ENCODE peak calls at places on chromosomes 5 and 9, in five cellular contexts. I, N, Y, T and V are unnamed samples.

GRCh38 chr9:113355197-113355596 is 5.9 kb downstream of the BSPRY start:
- DNase-seq in I (no peak), N (no peak), Y (peak), T (no peak), V (no peak)

GRCh38 chr5:17803976-17804375 is 169.7 kb downstream of the TAF11L14 start:
- DNase-seq in I (no peak), N (no peak), Y (no peak), T (no peak), V (no peak)

GRCh38 chr5:54309751-54310432 is 481 bp downstream of the ARL15 start:
- DNase-seq in I (peak), N (peak), Y (peak), T (peak), V (peak)

GRCh38 chr5:150262502-150262901 is 27.1 kb downstream of the CAMK2A start:
- DNase-seq in I (no peak), N (no peak), Y (no peak), T (no peak), V (no peak)

GRCh38 chr5:68762201-68762600 is 331.6 kb upstream of the SLC30A5 start:
- DNase-seq in I (no peak), N (no peak), Y (no peak), T (no peak), V (no peak)

GRCh38 chr9:86098793-86099694 is at the start of gene GOLM1:
- DNase-seq in I (peak), N (no peak), Y (peak), T (peak), V (peak)

GRCh38 chr5:170769236-170769635 is 14.3 kb upstream of the GABRP start:
- DNase-seq in I (no peak), N (no peak), Y (no peak), T (no peak), V (no peak)

GRCh38 chr9:77807846-77808749 is 160.0 kb upstream of the GNA14 start:
- DNase-seq in I (no peak), N (no peak), Y (no peak), T (no peak), V (no peak)

GRCh38 chr9:97132865-97133264 is 93.9 kb upstream of the CTSV start:
- DNase-seq in I (no peak), N (no peak), Y (no peak), T (no peak), V (no peak)

GRCh38 chr9:14096182-14096922 is 217.6 kb downstream of the NFIB start:
- DNase-seq in I (no peak), N (no peak), Y (peak), T (no peak), V (no peak)

GRCh38 chr5:173733065-173733824 is 116.8 kb upstream of the BOD1 start:
- DNase-seq in I (no peak), N (no peak), Y (no peak), T (no peak), V (no peak)

GRCh38 chr5:110025160-110025559 is 335.4 kb downstream of the MAN2A1 start:
- DNase-seq in I (no peak), N (no peak), Y (no peak), T (no peak), V (no peak)

GRCh38 chr9:121944741-121945191 is 148.3 kb downstream of the TTLL11 start:
- DNase-seq in I (no peak), N (no peak), Y (peak), T (no peak), V (no peak)

GRCh38 chr9:13035822-13036221 is 243.7 kb downstream of the MPDZ start:
- DNase-seq in I (no peak), N (no peak), Y (no peak), T (no peak), V (no peak)

GRCh38 chr9:2597483-2597882 is 24.1 kb upstream of the VLDLR start:
- DNase-seq in I (no peak), N (no peak), Y (peak), T (no peak), V (no peak)

GRCh38 chr5:133510634-133511262 is 101.6 kb downstream of the FSTL4 start:
- DNase-seq in I (no peak), N (no peak), Y (no peak), T (no peak), V (no peak)

GRCh38 chr9:127793093-127793708 is 7.4 kb downstream of the CDK9 start:
- DNase-seq in I (no peak), N (no peak), Y (no peak), T (no peak), V (no peak)

GRCh38 chr9:134836406-134836970 is 44.1 kb upstream of the FCN2 start:
- DNase-seq in I (no peak), N (no peak), Y (no peak), T (no peak), V (no peak)

GRCh38 chr5:126868961-126869451 is 92.1 kb downstream of the LMNB1 start:
- DNase-seq in I (peak), N (peak), Y (no peak), T (no peak), V (peak)

GRCh38 chr5:109652096-109652495 is 37.6 kb upstream of the MAN2A1 start:
- DNase-seq in I (no peak), N (no peak), Y (no peak), T (no peak), V (no peak)

GRCh38 chr5:32507738-32508434 is 63.3 kb upstream of the ZFR start:
- DNase-seq in I (no peak), N (no peak), Y (peak), T (no peak), V (no peak)

GRCh38 chr5:96977228-96977627 is 41.3 kb downstream of the LNPEP start:
- DNase-seq in I (no peak), N (no peak), Y (no peak), T (no peak), V (no peak)

GRCh38 chr5:135880801-135881200 is 14.8 kb downstream of the IL9 start:
- DNase-seq in I (no peak), N (no peak), Y (no peak), T (no peak), V (no peak)

GRCh38 chr9:134800791-134801339 is 79.7 kb upstream of the FCN2 start:
- DNase-seq in I (no peak), N (no peak), Y (peak), T (no peak), V (no peak)

GRCh38 chr9:20355022-20355421 is 267.3 kb downstream of the MLLT3 start:
- DNase-seq in I (peak), N (no peak), Y (peak), T (no peak), V (no peak)

GRCh38 chr5:60634054-60634453 is 65.9 kb downstream of the DEPDC1B start:
- DNase-seq in I (no peak), N (no peak), Y (peak), T (no peak), V (no peak)

GRCh38 chr5:138470322-138471285 is 5.3 kb downstream of the EGR1 start:
- DNase-seq in I (no peak), N (no peak), Y (peak), T (no peak), V (peak)

GRCh38 chr5:10702040-10702629 is 58.9 kb downstream of the DAP start:
- DNase-seq in I (no peak), N (no peak), Y (peak), T (no peak), V (no peak)

GRCh38 chr9:130891699-130892502 is 4.7 kb downstream of the QRFP start:
- DNase-seq in I (no peak), N (no peak), Y (no peak), T (no peak), V (no peak)

GRCh38 chr5:16550316-16550952 is 66.4 kb downstream of the RETREG1 start:
- DNase-seq in I (peak), N (peak), Y (peak), T (no peak), V (no peak)

GRCh38 chr9:94941211-94941875 is 214.8 kb downstream of the AOPEP start:
- DNase-seq in I (no peak), N (no peak), Y (no peak), T (no peak), V (no peak)

GRCh38 chr9:89452561-89452960 is 45.4 kb downstream of the SEMA4D start:
- DNase-seq in I (no peak), N (no peak), Y (no peak), T (no peak), V (no peak)

GRCh38 chr5:155004138-155004744 is 9.3 kb upstream of the KIF4B start:
- DNase-seq in I (no peak), N (no peak), Y (peak), T (no peak), V (no peak)

GRCh38 chr5:174222891-174223290 is 177.4 kb downstream of the NSG2 start:
- DNase-seq in I (no peak), N (no peak), Y (no peak), T (no peak), V (no peak)

GRCh38 chr9:105269593-105269992 is 25.1 kb downstream of the SLC44A1 start:
- DNase-seq in I (no peak), N (no peak), Y (no peak), T (no peak), V (no peak)

GRCh38 chr9:105275938-105276337 is 31.5 kb downstream of the SLC44A1 start:
- DNase-seq in I (no peak), N (no peak), Y (no peak), T (no peak), V (no peak)

DNA sequence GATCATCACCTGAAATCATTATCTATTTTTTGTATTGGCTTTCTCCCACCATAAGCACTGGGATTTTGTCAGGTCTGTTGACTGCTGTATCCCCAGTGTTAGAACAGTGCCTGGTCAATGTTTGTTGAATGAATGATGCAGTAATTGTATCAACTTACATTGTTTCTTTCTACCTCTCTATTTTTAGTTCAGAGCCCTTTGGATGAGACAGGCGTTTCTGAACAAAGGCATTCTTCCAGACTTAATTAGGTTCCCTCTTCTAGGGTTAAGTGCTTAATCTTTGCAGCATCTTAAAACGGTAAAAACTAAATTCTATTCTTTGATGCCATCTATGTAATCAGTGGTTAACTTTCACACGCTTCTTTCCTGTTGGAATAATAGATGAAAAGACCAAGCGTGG is 26.3 kb downstream of the SLC44A1 start:
- DNase-seq in I (no peak), N (no peak), Y (no peak), T (no peak), V (no peak)
- TF ChIP-seq CTCF in I (no peak), N (no peak), Y (no peak), T (no peak), V (no peak)

GRCh38 chr5:62791059-62791458 is 212.4 kb downstream of the LRRC70 start:
- DNase-seq in I (no peak), N (no peak), Y (peak), T (no peak), V (no peak)
- TF ChIP-seq CTCF in I (peak), N (no peak), Y (peak), T (peak), V (no peak)

DNA sequence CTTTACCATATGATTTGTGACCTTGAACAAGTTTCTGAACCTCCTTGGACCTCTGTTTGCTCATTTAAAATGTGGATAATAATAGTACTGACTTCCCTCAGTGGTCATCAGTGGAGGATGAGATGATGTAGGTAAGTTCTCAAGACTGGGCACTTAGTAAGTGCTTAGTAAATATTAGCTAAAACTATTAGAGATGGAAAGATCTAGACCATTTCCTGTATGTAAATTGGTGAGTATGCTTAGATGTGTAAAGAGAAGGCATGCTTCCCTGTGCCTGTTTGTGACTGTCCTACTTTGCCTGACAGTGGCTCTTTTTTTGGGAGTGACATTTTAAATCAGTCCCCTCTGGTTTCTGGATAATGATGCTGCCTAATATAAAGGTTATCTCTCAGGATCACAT is 288.1 kb downstream of the GABRB2 start:
- DNase-seq in I (no peak), N (no peak), Y (no peak), T (no peak), V (no peak)
- TF ChIP-seq CTCF in I (no peak), N (no peak), Y (no peak), T (no peak), V (no peak)

GRCh38 chr9:124439086-124439485 is 11.2 kb upstream of the ADGRD2 start:
- DNase-seq in I (no peak), N (no peak), Y (no peak), T (no peak), V (no peak)
- TF ChIP-seq CTCF in I (no peak), N (no peak), Y (no peak), T (no peak), V (no peak)

GRCh38 chr5:23204111-23204510 is 303.3 kb upstream of the PRDM9 start:
- DNase-seq in I (no peak), N (no peak), Y (no peak), T (no peak), V (no peak)

DNA sequence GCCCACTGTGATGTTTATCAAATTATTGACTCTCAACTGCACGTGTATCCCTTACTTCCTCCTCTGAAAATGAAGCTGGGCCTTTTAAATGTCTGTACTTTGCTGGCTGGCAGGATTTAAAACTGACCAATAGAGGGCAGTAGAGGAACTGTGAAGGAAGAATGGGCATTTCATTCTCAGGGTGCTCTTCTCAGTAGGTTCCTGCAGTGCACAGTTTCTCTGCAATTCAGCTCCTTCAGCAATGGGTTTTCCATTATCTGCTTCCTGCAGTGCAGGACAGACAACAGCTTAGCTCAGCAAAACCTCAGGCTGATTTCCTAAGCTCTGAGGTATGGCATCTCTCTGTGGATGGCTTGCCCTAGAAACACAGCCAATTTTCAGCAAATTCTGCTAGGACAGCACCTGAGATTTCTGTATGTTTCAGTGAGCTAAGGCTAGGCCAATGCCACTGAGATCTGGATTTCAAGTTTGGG is 298.4 kb upstream of the PRDM9 start:
- DNase-seq in I (peak), N (no peak), Y (no peak), T (no peak), V (no peak)
- TF ChIP-seq CTCF in I (peak), N (no peak), Y (no peak), T (peak), V (peak)

GRCh38 chr5:172058088-172058487 is 51.6 kb upstream of the FBXW11 start:
- DNase-seq in I (no peak), N (no peak), Y (no peak), T (no peak), V (no peak)

GRCh38 chr5:172064358-172064757 is 57.9 kb upstream of the FBXW11 start:
- DNase-seq in I (no peak), N (no peak), Y (no peak), T (no peak), V (no peak)

GRCh38 chr5:172055421-172055820 is 49.0 kb upstream of the FBXW11 start:
- DNase-seq in I (no peak), N (no peak), Y (no peak), T (no peak), V (no peak)

GRCh38 chr5:172055996-172056395 is 49.6 kb upstream of the FBXW11 start:
- DNase-seq in I (no peak), N (no peak), Y (no peak), T (no peak), V (no peak)

DNA sequence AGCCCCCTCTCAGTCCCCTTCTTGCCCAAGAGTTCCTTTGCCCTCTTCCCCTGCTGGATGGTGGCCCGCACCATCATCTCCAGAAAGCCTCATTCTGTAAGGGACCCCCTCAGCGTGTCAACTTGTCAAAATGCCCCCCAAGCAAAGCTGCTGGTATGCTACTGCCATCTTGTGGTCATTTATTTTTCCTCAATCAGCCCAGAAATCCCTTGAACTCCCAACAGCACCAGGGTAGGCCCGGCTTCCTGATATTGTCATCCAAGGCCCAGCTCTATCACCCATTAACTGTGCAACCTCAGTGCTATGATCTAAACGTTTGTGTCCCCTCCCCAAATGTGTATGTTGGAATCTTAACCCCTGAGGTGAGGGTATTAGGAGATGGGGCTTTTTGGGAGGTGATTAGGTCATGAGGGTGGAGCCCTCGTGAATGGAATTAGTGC is 53.2 kb upstream of the FBXW11 start:
- DNase-seq in I (no peak), N (no peak), Y (peak), T (no peak), V (no peak)
- TF ChIP-seq CTCF in I (peak), N (peak), Y (peak), T (peak), V (peak)

DNA sequence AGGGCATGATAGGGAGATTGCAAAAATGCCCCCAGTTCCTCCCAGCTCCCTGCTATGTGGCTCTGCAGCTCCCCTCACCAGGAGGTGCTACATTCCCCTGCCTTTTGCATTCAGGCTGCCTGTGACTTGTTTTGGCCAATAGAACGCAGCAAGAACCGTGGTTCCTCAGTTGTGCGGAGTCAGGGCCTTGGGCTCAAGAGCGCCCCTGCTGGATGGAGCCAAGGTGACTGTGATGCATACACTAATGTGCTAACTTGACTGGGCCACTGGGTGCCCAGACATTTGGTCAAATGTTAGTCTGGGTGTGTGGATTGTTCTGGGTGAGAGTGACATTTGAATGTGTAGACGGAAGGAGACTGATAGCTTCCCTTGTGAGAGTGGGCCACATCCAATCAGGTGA is 123.3 kb upstream of the MVB12B start:
- DNase-seq in I (no peak), N (no peak), Y (no peak), T (no peak), V (no peak)
- TF ChIP-seq CTCF in I (no peak), N (no peak), Y (no peak), T (peak), V (no peak)

GRCh38 chr5:27652505-27652904 is 614.1 kb upstream of the CDH9 start:
- DNase-seq in I (no peak), N (no peak), Y (no peak), T (no peak), V (no peak)
- TF ChIP-seq CTCF in I (peak), N (no peak), Y (no peak), T (no peak), V (no peak)